ENCODE peak calls at places on chromosome 3, in five cellular contexts. V is neuronal stem cell, R is PC-3, U is fibroblast of lung, Q is keratinocyte. T is an unnamed sample. For H3K4me1, the result is how much of the 10 kb centered on the place peaks cover.

GRCh38 chr3:10281951-10282350 is 10.8 kb downstream of the GHRL start:
- DNase-seq in V (no peak), R (no peak), U (peak), Q (no peak), T (no peak)

GRCh38 chr3:62587579-62588031 is 214.3 kb upstream of the FEZF2 start:
- DNase-seq in V (no peak), R (peak), U (peak), Q (peak), T (no peak)

GRCh38 chr3:27596334-27596841 is 112.2 kb upstream of the SLC4A7 start:
- DNase-seq in V (no peak), R (peak), U (peak), Q (no peak), T (no peak)

GRCh38 chr3:53158700-53159414 is 2.2 kb upstream of the PRKCD start:
- DNase-seq in V (no peak), R (no peak), U (no peak), Q (no peak), T (peak)

GRCh38 chr3:116618138-116618537 is 91.4 kb upstream of the TUSC7 start:
- DNase-seq in V (no peak), R (no peak), U (no peak), Q (no peak), T (no peak)

GRCh38 chr3:36227982-36228381 is 152.3 kb upstream of the STAC start:
- DNase-seq in V (no peak), R (no peak), U (no peak), Q (no peak), T (no peak)

GRCh38 chr3:124995460-124995994 is 60.3 kb downstream of the HEG1 start:
- DNase-seq in V (peak), R (peak), U (no peak), Q (no peak), T (peak)

GRCh38 chr3:192063570-192063969 is 602.6 kb downstream of the PYDC2 start:
- DNase-seq in V (no peak), R (no peak), U (peak), Q (no peak), T (peak)

GRCh38 chr3:184559336-184559735 is 2.2 kb upstream of the EPHB3 start:
- DNase-seq in V (no peak), R (peak), U (no peak), Q (no peak), T (peak)

GRCh38 chr3:149736180-149737100 is 15.8 kb downstream of the COMMD2 start:
- DNase-seq in V (no peak), R (peak), U (peak), Q (no peak), T (peak)

GRCh38 chr3:6220361-6220957 is 640.5 kb upstream of the GRM7 start:
- DNase-seq in V (no peak), R (no peak), U (no peak), Q (no peak), T (no peak)

GRCh38 chr3:185984203-185984602 is 46.4 kb upstream of the TRA2B start:
- DNase-seq in V (no peak), R (no peak), U (no peak), Q (no peak), T (no peak)

GRCh38 chr3:185982632-185983031 is 44.8 kb upstream of the TRA2B start:
- DNase-seq in V (no peak), R (no peak), U (no peak), Q (no peak), T (no peak)

GRCh38 chr3:185986201-185986600 is 48.4 kb upstream of the TRA2B start:
- DNase-seq in V (no peak), R (no peak), U (no peak), Q (no peak), T (no peak)

GRCh38 chr3:185981621-185982020 is 43.8 kb upstream of the TRA2B start:
- DNase-seq in V (no peak), R (no peak), U (no peak), Q (no peak), T (peak)

DNA sequence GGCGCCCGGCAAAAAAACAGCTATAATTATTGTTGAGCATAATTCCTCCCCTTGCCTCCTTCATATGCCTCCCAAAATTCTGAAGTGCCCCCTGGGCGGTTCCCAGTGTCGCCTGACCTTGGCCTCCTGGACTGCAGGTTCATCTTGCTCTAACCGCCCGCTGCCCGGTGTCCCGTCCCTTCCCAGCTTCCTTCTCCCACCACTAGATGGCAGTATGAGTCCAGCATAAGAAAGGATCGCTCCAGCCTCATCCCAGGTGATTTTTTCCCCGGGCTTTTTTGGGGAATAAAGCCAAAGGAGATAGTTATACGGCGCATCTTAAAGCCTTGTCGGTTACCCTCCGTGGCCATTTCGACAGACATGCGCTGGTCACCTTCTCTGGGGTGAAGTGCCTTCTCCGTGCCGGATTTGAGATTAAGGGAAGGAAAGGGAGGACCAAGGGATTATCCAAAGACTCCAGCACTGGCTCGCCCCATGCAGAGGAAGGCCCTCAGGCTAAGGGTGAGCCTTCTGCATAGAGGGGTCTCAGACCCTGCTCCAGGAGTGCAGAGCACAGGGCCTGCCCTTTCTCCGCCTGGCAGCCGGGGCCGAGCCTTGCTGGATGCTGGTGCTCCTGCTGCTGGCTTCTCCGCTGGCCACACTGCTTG is 45.8 kb upstream of the TRA2B start:
- DNase-seq in V (peak), R (peak), U (peak), Q (no peak), T (peak)
- H3K4me2 ChIP-seq in V (peak), R (peak), U (peak), Q (peak), T (no peak)

GRCh38 chr3:48989126-48989795 is 780 bp upstream of the P4HTM start:
- DNase-seq in V (no peak), R (peak), U (peak), Q (no peak), T (no peak)
- H2AFZ ChIP-seq in V (peak), R (peak), U (peak), Q (peak), T (peak)

DNA sequence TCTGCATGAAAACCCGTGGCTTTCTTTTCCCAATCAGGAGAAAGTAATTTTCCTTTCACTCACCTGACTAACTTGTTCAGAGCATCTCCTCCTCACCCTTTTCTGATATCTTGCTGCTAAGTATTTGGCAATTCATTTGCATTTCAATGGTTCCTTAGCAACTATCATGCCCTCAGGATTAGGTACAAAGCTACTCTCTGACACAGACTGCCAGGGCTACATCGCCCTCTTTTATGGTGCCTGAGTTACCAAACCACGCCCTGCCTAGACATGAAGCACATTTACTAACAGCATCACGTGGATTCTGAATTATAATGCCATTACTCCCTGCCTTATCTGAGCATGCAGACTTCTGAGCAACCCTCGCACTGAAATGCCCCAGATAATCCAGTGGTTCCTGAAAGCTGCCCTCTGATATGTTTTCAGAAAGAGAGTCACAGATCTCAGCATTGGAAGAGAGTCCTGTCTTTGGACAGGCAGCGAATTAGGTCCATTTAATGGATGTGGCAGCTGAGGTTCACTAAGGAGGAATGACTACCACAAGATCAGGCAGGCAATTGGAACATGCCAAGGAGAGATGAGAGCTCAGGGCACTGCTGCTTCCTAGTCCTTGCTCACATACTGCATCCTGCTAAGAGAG is 14.5 kb downstream of the EPHB1 start:
- DNase-seq in V (no peak), R (no peak), U (no peak), Q (no peak), T (no peak)
- H3K4me1 ChIP-seq in V (under half), R (under half), U (under half), Q (under half), T (under half)

DNA sequence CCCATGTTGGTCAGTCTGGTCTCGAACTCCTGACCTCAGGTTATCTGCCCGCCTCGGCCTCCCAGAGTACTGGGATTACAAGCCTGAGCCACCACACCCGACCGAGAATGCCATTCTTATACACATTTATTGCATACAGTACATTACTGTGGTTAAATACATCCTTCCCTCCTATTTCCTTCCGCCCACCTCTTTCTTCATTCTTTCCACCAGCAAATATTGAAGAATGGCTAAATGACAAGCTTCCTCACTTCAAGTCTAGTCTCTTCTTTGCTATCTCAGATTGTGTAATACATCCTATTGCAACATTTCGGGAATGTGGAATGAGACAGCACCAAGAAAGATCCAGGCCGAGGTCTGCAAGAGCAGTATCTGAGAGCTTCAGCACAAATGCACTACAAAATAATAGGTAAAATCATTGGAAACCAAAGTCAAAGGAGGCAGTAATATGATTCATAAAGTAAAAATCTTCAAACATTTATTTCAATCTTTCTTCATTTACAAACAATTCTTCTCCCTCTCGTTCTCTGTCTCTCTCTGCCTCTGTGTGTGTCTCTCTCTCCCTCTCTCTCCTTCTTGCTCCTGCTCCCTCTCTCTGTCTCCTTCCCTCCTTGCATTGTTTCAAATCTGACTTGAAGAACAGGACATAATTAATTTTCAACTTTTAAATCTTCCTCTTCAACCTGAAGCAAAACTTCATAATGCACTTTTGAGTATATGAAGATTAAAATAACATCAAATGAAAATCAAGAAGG is 94.7 kb upstream of the TGFBR2 start:
- DNase-seq in V (no peak), R (peak), U (peak), Q (peak), T (peak)
- H3K4me2 ChIP-seq in V (no peak), R (peak), U (no peak), Q (peak), T (no peak)

GRCh38 chr3:41507336-41508062 is 308.2 kb downstream of the CTNNB1 start:
- DNase-seq in V (no peak), R (no peak), U (no peak), Q (no peak), T (no peak)
- H2AFZ ChIP-seq in V (no peak), R (peak), U (no peak), Q (peak), T (no peak)

DNA sequence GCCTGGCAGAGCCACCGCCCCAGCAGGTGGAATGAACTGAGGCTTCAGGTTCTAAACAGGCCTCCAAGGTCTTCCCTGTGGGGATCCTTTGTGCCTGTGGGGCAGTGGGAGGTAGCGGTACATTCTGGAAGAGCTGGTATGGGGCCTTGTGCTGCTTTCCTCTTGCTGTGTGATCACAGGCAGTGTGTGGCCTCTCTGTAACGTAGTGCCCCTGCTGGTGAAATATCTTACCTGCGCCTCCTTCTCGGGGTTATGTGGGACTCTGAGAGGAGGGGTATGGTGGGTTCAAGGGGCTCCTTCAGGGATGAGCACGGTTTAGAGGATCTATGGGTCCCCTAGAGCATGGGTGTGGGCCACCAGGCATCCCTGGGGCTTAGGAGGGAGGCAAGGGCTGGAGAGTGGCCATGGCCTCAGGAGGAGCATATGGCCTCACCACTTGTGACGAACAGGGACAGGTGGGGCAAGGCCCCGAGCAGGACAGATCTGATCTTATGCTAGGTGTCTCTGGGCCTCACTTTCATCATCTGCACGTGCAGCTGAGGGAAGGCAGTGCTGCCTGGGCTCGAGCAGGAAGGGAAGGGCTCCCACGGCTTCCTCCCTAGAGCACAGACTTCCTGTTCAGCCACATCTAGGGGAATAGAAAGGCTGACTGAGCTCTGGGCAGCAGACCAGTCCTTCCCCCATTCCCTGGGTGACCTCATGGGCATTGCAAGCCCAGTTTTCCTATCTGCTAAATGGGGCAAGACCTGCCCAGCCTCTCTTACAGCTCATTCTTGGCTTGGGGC is 1.9 kb upstream of the ALS2CL start:
- DNase-seq in V (no peak), R (peak), U (no peak), Q (no peak), T (no peak)
- H3K4me1 ChIP-seq in V (under half), R (under half), U (under half), Q (under half), T (under half)

DNA sequence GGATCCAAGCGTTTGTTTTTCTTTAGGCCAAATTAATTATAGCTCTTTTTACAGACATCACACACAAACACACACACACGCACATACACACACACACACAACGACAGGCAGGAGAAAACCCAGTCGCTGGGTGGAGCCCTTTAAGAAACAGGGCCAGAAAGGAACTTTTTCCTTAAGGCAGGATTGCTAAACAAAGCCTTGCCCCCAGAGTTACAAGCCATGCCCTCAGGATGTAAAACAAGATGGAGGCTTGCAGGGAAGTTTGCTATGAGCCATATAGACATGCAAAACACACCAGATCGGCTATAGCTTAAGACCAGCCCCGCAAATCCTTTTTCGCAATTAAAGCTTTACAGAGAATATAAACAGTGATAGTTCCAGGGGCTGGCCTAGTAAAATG is 16.3 kb upstream of the IQCF2 start:
- DNase-seq in V (no peak), R (no peak), U (no peak), Q (no peak), T (no peak)
- H3K4me2 ChIP-seq in V (no peak), R (no peak), U (no peak), Q (no peak), T (no peak)

DNA sequence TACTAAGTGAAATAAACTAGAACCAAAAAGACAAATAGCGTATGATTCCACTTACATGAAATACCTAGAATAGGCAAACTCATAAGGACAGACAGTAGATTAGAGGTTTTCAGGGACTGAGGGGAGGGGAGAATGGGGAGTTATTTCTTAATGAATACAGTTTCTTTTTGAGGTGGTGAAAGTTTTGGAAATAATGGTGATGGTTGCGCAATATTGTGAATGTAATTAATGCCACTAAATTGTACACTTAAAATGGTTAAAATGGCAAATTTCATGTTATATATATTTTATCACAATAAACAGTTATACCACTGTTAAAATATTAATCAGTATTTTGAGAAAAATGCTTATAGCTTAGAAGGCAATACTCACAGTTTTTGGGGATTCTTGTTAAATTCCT is 11.0 kb downstream of the UBE2E1 start:
- DNase-seq in V (no peak), R (no peak), U (no peak), Q (no peak), T (no peak)
- H2AFZ ChIP-seq in V (no peak), R (no peak), U (no peak), Q (no peak), T (no peak)

T was measured in PC-9.